ENCODE peak calls at places on chromosomes 5 and 9, in five cellular contexts. H, Q, Z, I and D are unnamed samples. For H3K36me3, the result is how much of the 10 kb centered on the place peaks cover.

GRCh38 chr5:169742773-169743296 is 105.8 kb downstream of the DOCK2 start:
- DNase-seq in Z (peak), H (peak), Q (peak), I (no peak), D (no peak)

GRCh38 chr9:88722753-88723152 is 187.8 kb downstream of the NXNL2 start:
- DNase-seq in I (no peak), Q (no peak), H (peak), Z (peak), D (no peak)

GRCh38 chr5:38069360-38069759 is 189.0 kb upstream of the EGFLAM start:
- DNase-seq in Z (no peak), Q (peak), H (no peak), I (no peak), D (no peak)

GRCh38 chr9:125492719-125493118 is 214.3 kb downstream of the MAPKAP1 start:
- DNase-seq in H (no peak), Z (no peak), I (no peak), Q (no peak), D (no peak)

GRCh38 chr5:27325513-27325912 is 287.1 kb upstream of the CDH9 start:
- DNase-seq in Q (no peak), Z (no peak), I (no peak), H (peak), D (no peak)

GRCh38 chr9:89740722-89741121 is 135.9 kb downstream of the GADD45G start:
- DNase-seq in H (no peak), Z (no peak), I (no peak), Q (no peak), D (no peak)

GRCh38 chr5:14110196-14110595 is 32.9 kb upstream of the TRIO start:
- DNase-seq in H (peak), I (no peak), Q (no peak), Z (no peak), D (no peak)

GRCh38 chr9:132169672-132170392 is 8.0 kb downstream of the NTNG2 start:
- DNase-seq in I (no peak), Q (peak), H (peak), Z (peak), D (peak)

GRCh38 chr5:170252710-170253350 is 20.0 kb downstream of the C5orf58 start:
- DNase-seq in H (no peak), Q (no peak), Z (peak), I (no peak), D (no peak)

GRCh38 chr5:118891252-118891651 is 97.1 kb downstream of the DTWD2 start:
- DNase-seq in I (no peak), Q (no peak), H (no peak), Z (peak), D (no peak)

GRCh38 chr5:158716668-158717067 is 383.0 kb downstream of the EBF1 start:
- DNase-seq in Q (no peak), H (no peak), I (no peak), Z (peak), D (peak)

GRCh38 chr9:7003876-7004275 is 246.1 kb downstream of the KDM4C start:
- DNase-seq in Z (no peak), H (no peak), I (no peak), Q (no peak), D (no peak)

GRCh38 chr9:113541019-113541900 is 77.7 kb downstream of the RGS3 start:
- DNase-seq in Z (peak), Q (no peak), I (peak), H (peak), D (peak)

GRCh38 chr5:117769877-117770276 is 1195.3 kb upstream of the SEMA6A start:
- DNase-seq in I (no peak), Z (no peak), H (no peak), Q (no peak), D (no peak)

GRCh38 chr5:126497506-126497905 is 74.3 kb downstream of the GRAMD2B start:
- DNase-seq in Z (no peak), Q (no peak), I (no peak), H (no peak), D (no peak)

GRCh38 chr5:12837592-12837991 is 933.3 kb upstream of the CTNND2 start:
- DNase-seq in I (no peak), H (no peak), Z (no peak), Q (no peak), D (no peak)

GRCh38 chr9:2299156-2299842 is 284.2 kb downstream of the SMARCA2 start:
- DNase-seq in I (no peak), Z (no peak), Q (no peak), H (no peak), D (no peak)

GRCh38 chr5:1274471-1274870 is 20.4 kb downstream of the TERT start:
- DNase-seq in I (no peak), Q (no peak), Z (no peak), H (no peak), D (no peak)

GRCh38 chr5:97078958-97079357 is 63.5 kb downstream of the LIX1 start:
- DNase-seq in Z (peak), I (no peak), H (peak), Q (no peak), D (no peak)

GRCh38 chr9:129001504-129002325 is 26.4 kb downstream of the SH3GLB2 start:
- DNase-seq in Z (no peak), Q (no peak), I (no peak), H (no peak), D (no peak)
- H3K36me3 ChIP-seq in Z (half or more), Q (under half), I (half or more), H (half or more), D (under half)

GRCh38 chr9:100284247-100284646 is 68.5 kb downstream of the TEX10 start:
- DNase-seq in Q (no peak), Z (no peak), H (no peak), I (no peak), D (no peak)

GRCh38 chr9:100285601-100286000 is 67.1 kb downstream of the TEX10 start:
- DNase-seq in H (no peak), Z (no peak), I (no peak), Q (no peak), D (no peak)

GRCh38 chr9:100286257-100286656 is 66.5 kb downstream of the TEX10 start:
- DNase-seq in Z (no peak), Q (no peak), I (no peak), H (peak), D (no peak)

GRCh38 chr9:100287186-100287585 is 65.6 kb downstream of the TEX10 start:
- DNase-seq in H (no peak), I (no peak), Q (no peak), Z (no peak), D (no peak)

DNA sequence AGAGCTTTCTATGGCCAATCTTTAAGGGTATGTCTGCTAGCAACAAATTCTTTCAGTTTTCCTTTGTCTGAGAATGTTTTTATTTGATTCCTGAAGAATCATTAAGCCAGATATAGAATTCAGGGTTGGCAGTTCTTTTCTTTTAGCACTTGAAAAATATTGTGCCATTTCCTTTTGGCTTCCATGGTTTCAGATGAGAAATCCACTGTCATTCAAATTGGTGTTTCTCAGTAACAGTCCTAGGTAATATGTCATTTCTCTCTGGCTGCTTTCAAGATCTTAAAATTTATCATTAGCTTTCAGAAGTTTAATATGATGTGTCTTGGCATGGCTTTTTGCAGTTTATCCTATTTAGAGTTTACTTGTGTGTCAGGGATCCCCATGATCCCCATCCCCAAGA is 67.7 kb downstream of the TEX10 start:
- DNase-seq in H (no peak), I (no peak), Q (no peak), Z (no peak), D (no peak)
- H3K36me3 ChIP-seq in H (under half), I (half or more), Q (under half), Z (half or more), D (under half)

DNA sequence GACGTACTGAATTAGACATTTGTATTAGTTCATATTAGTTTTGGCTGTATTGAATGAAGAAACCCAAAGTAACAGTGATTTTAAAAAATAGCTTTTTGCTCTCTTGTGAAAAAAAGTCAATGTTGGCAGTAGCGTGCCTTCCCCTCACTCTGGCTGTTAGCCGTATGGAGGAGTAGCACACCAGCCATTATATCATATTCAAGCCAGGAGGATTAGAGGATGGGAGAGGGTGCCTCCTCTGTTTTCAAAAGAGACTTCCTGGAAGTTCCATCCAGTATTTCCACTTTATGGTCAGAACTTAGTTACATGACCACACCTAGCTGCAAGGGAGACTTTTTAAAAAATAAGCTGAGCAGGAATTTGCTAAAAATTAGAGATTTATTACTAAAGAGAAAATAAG is 41.2 kb downstream of the GPR21 start:
- DNase-seq in Q (no peak), Z (no peak), H (no peak), I (no peak), D (no peak)
- H3K36me3 ChIP-seq in Q (under half), Z (under half), H (under half), I (under half), D (under half)

DNA sequence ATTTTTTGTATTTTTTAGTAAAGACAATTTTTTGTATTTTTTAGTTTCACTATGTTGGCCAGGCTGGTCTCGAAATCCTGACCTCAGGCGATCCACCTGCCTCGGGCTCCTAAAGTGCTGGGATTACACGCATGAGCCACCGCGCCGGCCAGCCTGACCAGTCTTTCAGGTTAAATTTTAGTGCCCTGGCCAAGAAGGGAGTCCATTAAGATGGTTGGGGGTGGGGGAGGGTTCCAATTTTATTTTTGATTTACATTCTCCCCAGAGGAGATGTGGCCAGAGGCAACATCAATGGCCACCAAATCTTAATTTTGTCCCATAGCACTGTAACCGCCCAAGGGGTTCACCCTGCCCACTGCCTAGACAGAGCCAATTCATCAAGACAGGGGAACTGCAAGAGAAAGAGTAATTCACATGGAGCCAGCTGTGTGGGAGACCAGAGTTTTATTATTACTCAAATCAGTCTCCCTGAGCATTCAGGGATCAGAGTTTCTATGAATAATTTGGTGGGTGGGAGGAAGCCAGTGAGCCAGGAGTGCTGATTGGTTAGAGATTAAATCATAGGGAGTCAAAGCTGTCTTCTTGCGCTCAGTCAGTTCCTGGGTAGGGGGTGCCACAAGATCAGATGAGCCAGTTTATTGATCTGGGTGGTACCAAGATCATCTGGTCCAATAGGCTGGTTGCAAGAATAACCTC is 24.7 kb downstream of the TBCA start:
- DNase-seq in H (no peak), Q (no peak), Z (no peak), I (no peak), D (no peak)
- H3K36me3 ChIP-seq in H (under half), Q (under half), Z (under half), I (under half), D (under half)